ENCODE peak calls at places on chromosomes 1 and 21, in eight cellular contexts. One of them, this sample, is unnamed.

GRCh38 chr1:151370211-151370911 is 2.1 kb downstream of the SELENBP1 start:
- DNase-seq in H9: no peak
- DNase-seq in heart right ventricle: peak; percentile 69
- DNase-seq in testis: no peak
- DNase-seq in sigmoid colon: peak; percentile 66
- DNase-seq in kidney: peak; percentile 73
- DNase-seq in HuH-7.5: no peak
- DNase-seq in stimulated activated CD4-positive, alpha-beta T cell treated with anti-CD3 and anti-CD28 coated beads, Interleukin-1b, Interleukin-23, amount 100 ng/mL, for 24 hours: no peak
- DNase-seq in this sample: no peak

GRCh38 chr1:24898152-24898908 is 31.7 kb downstream of the RUNX3 start:
- DNase-seq in H9: peak; percentile 85
- DNase-seq in heart right ventricle: peak; percentile 40
- DNase-seq in testis: peak; percentile 50
- DNase-seq in sigmoid colon: no peak
- DNase-seq in kidney: peak; percentile 78
- DNase-seq in HuH-7.5: peak; percentile 85
- DNase-seq in stimulated activated CD4-positive, alpha-beta T cell treated with anti-CD3 and anti-CD28 coated beads, Interleukin-1b, Interleukin-23, amount 100 ng/mL, for 24 hours: no peak
- DNase-seq in this sample: peak; percentile 92

GRCh38 chr1:198497326-198498220 is 42.9 kb downstream of the ATP6V1G3 start:
- DNase-seq in H9: no peak
- DNase-seq in heart right ventricle: no peak
- DNase-seq in testis: no peak
- DNase-seq in sigmoid colon: no peak
- DNase-seq in kidney: no peak
- DNase-seq in HuH-7.5: no peak
- DNase-seq in stimulated activated CD4-positive, alpha-beta T cell treated with anti-CD3 and anti-CD28 coated beads, Interleukin-1b, Interleukin-23, amount 100 ng/mL, for 24 hours: no peak
- DNase-seq in this sample: no peak

GRCh38 chr1:236072001-236072400 is 7.1 kb upstream of the NID1 start:
- DNase-seq in H9: no peak
- DNase-seq in heart right ventricle: no peak
- DNase-seq in testis: no peak
- DNase-seq in sigmoid colon: no peak
- DNase-seq in kidney: no peak
- DNase-seq in HuH-7.5: no peak
- DNase-seq in stimulated activated CD4-positive, alpha-beta T cell treated with anti-CD3 and anti-CD28 coated beads, Interleukin-1b, Interleukin-23, amount 100 ng/mL, for 24 hours: no peak
- DNase-seq in this sample: no peak

GRCh38 chr1:206012086-206012859 is 9.1 kb upstream of the RAB7B start:
- DNase-seq in H9: peak; percentile 65
- DNase-seq in heart right ventricle: peak; percentile 54
- DNase-seq in testis: peak; percentile 56
- DNase-seq in sigmoid colon: peak; percentile 86
- DNase-seq in kidney: peak; percentile 87
- DNase-seq in HuH-7.5: no peak
- DNase-seq in stimulated activated CD4-positive, alpha-beta T cell treated with anti-CD3 and anti-CD28 coated beads, Interleukin-1b, Interleukin-23, amount 100 ng/mL, for 24 hours: no peak
- DNase-seq in this sample: peak; percentile 61

GRCh38 chr1:186152227-186152944 is 222.7 kb downstream of the TPR start:
- DNase-seq in H9: no peak
- DNase-seq in heart right ventricle: no peak
- DNase-seq in testis: no peak
- DNase-seq in sigmoid colon: no peak
- DNase-seq in kidney: no peak
- DNase-seq in HuH-7.5: no peak
- DNase-seq in stimulated activated CD4-positive, alpha-beta T cell treated with anti-CD3 and anti-CD28 coated beads, Interleukin-1b, Interleukin-23, amount 100 ng/mL, for 24 hours: no peak
- DNase-seq in this sample: no peak

GRCh38 chr21:25080161-25080560 is 527.1 kb downstream of the MRPL39 start:
- DNase-seq in H9: no peak
- DNase-seq in heart right ventricle: no peak
- DNase-seq in testis: no peak
- DNase-seq in sigmoid colon: no peak
- DNase-seq in kidney: no peak
- DNase-seq in HuH-7.5: no peak
- DNase-seq in stimulated activated CD4-positive, alpha-beta T cell treated with anti-CD3 and anti-CD28 coated beads, Interleukin-1b, Interleukin-23, amount 100 ng/mL, for 24 hours: no peak
- DNase-seq in this sample: no peak

GRCh38 chr1:33099290-33100118 is 18.6 kb downstream of the AZIN2 start:
- DNase-seq in H9: peak; percentile 85
- DNase-seq in heart right ventricle: no peak
- DNase-seq in testis: no peak
- DNase-seq in sigmoid colon: no peak
- DNase-seq in kidney: peak; percentile 69
- DNase-seq in HuH-7.5: no peak
- DNase-seq in stimulated activated CD4-positive, alpha-beta T cell treated with anti-CD3 and anti-CD28 coated beads, Interleukin-1b, Interleukin-23, amount 100 ng/mL, for 24 hours: peak; percentile 54
- DNase-seq in this sample: peak; percentile 49

GRCh38 chr1:244460195-244460594 is 878 bp upstream of the CATSPERE start:
- DNase-seq in H9: peak; percentile 45
- DNase-seq in heart right ventricle: no peak
- DNase-seq in testis: peak; percentile 45
- DNase-seq in sigmoid colon: no peak
- DNase-seq in kidney: no peak
- DNase-seq in HuH-7.5: no peak
- DNase-seq in stimulated activated CD4-positive, alpha-beta T cell treated with anti-CD3 and anti-CD28 coated beads, Interleukin-1b, Interleukin-23, amount 100 ng/mL, for 24 hours: no peak
- DNase-seq in this sample: no peak

GRCh38 chr1:201888282-201889033 is at the start of gene SHISA4:
- DNase-seq in H9: peak; percentile 81
- DNase-seq in heart right ventricle: peak; percentile 84
- DNase-seq in testis: peak; percentile 85
- DNase-seq in sigmoid colon: peak; percentile 93
- DNase-seq in kidney: peak; percentile 89
- DNase-seq in HuH-7.5: no peak
- DNase-seq in stimulated activated CD4-positive, alpha-beta T cell treated with anti-CD3 and anti-CD28 coated beads, Interleukin-1b, Interleukin-23, amount 100 ng/mL, for 24 hours: no peak
- DNase-seq in this sample: peak; percentile 83

GRCh38 chr1:2980073-2980791 is 41.0 kb upstream of the ACTRT2 start:
- DNase-seq in H9: no peak
- DNase-seq in heart right ventricle: no peak
- DNase-seq in testis: peak; percentile 6
- DNase-seq in sigmoid colon: peak; percentile 58
- DNase-seq in kidney: peak; percentile 63
- DNase-seq in HuH-7.5: no peak
- DNase-seq in stimulated activated CD4-positive, alpha-beta T cell treated with anti-CD3 and anti-CD28 coated beads, Interleukin-1b, Interleukin-23, amount 100 ng/mL, for 24 hours: no peak
- DNase-seq in this sample: no peak

GRCh38 chr1:4599951-4600481 is 54.4 kb upstream of the AJAP1 start:
- DNase-seq in H9: peak; percentile 66
- DNase-seq in heart right ventricle: no peak
- DNase-seq in testis: no peak
- DNase-seq in sigmoid colon: no peak
- DNase-seq in kidney: no peak
- DNase-seq in HuH-7.5: no peak
- DNase-seq in stimulated activated CD4-positive, alpha-beta T cell treated with anti-CD3 and anti-CD28 coated beads, Interleukin-1b, Interleukin-23, amount 100 ng/mL, for 24 hours: no peak
- DNase-seq in this sample: peak; percentile 42

GRCh38 chr1:91076834-91077233 is 55.0 kb upstream of the ZNF644 start:
- DNase-seq in H9: no peak
- DNase-seq in heart right ventricle: no peak
- DNase-seq in testis: no peak
- DNase-seq in sigmoid colon: no peak
- DNase-seq in kidney: no peak
- DNase-seq in HuH-7.5: no peak
- DNase-seq in stimulated activated CD4-positive, alpha-beta T cell treated with anti-CD3 and anti-CD28 coated beads, Interleukin-1b, Interleukin-23, amount 100 ng/mL, for 24 hours: no peak
- DNase-seq in this sample: no peak

GRCh38 chr1:238624786-238625185 is 734.1 kb upstream of the ZP4 start:
- DNase-seq in H9: no peak
- DNase-seq in heart right ventricle: no peak
- DNase-seq in testis: no peak
- DNase-seq in sigmoid colon: no peak
- DNase-seq in kidney: no peak
- DNase-seq in HuH-7.5: no peak
- DNase-seq in stimulated activated CD4-positive, alpha-beta T cell treated with anti-CD3 and anti-CD28 coated beads, Interleukin-1b, Interleukin-23, amount 100 ng/mL, for 24 hours: no peak
- DNase-seq in this sample: no peak

GRCh38 chr1:143718021-143718420 is 253.8 kb downstream of the FAM72C start:
- DNase-seq in H9: no peak
- DNase-seq in heart right ventricle: no peak
- DNase-seq in testis: no peak
- DNase-seq in sigmoid colon: no peak
- DNase-seq in kidney: no peak
- DNase-seq in HuH-7.5: no peak
- DNase-seq in stimulated activated CD4-positive, alpha-beta T cell treated with anti-CD3 and anti-CD28 coated beads, Interleukin-1b, Interleukin-23, amount 100 ng/mL, for 24 hours: no peak
- DNase-seq in this sample: no peak

GRCh38 chr1:41537788-41538351 is 53.4 kb upstream of the EDN2 start:
- DNase-seq in H9: no peak
- DNase-seq in heart right ventricle: peak; percentile 73
- DNase-seq in testis: peak; percentile 61
- DNase-seq in sigmoid colon: peak; percentile 71
- DNase-seq in kidney: peak; percentile 80
- DNase-seq in HuH-7.5: no peak
- DNase-seq in stimulated activated CD4-positive, alpha-beta T cell treated with anti-CD3 and anti-CD28 coated beads, Interleukin-1b, Interleukin-23, amount 100 ng/mL, for 24 hours: no peak
- DNase-seq in this sample: no peak

GRCh38 chr21:26732442-26733221 is 112.6 kb downstream of the ADAMTS1 start:
- DNase-seq in H9: peak; percentile 73
- DNase-seq in heart right ventricle: peak; percentile 24
- DNase-seq in testis: peak; percentile 72
- DNase-seq in sigmoid colon: no peak
- DNase-seq in kidney: no peak
- DNase-seq in HuH-7.5: no peak
- DNase-seq in stimulated activated CD4-positive, alpha-beta T cell treated with anti-CD3 and anti-CD28 coated beads, Interleukin-1b, Interleukin-23, amount 100 ng/mL, for 24 hours: peak; percentile 6
- DNase-seq in this sample: peak; percentile 28

GRCh38 chr1:115098979-115099692 is 9.8 kb upstream of the TSPAN2 start:
- DNase-seq in H9: no peak
- DNase-seq in heart right ventricle: no peak
- DNase-seq in testis: no peak
- DNase-seq in sigmoid colon: peak; percentile 83
- DNase-seq in kidney: no peak
- DNase-seq in HuH-7.5: no peak
- DNase-seq in stimulated activated CD4-positive, alpha-beta T cell treated with anti-CD3 and anti-CD28 coated beads, Interleukin-1b, Interleukin-23, amount 100 ng/mL, for 24 hours: no peak
- DNase-seq in this sample: no peak

GRCh38 chr21:16608209-16608830 is 878.5 kb downstream of the USP25 start:
- DNase-seq in H9: no peak
- DNase-seq in heart right ventricle: no peak
- DNase-seq in testis: no peak
- DNase-seq in sigmoid colon: no peak
- DNase-seq in kidney: no peak
- DNase-seq in HuH-7.5: no peak
- DNase-seq in stimulated activated CD4-positive, alpha-beta T cell treated with anti-CD3 and anti-CD28 coated beads, Interleukin-1b, Interleukin-23, amount 100 ng/mL, for 24 hours: no peak
- DNase-seq in this sample: peak; percentile 40

GRCh38 chr1:23593042-23593521 is 33.8 kb upstream of the ID3 start:
- DNase-seq in H9: no peak
- DNase-seq in heart right ventricle: no peak
- DNase-seq in testis: no peak
- DNase-seq in sigmoid colon: no peak
- DNase-seq in kidney: no peak
- DNase-seq in HuH-7.5: no peak
- DNase-seq in stimulated activated CD4-positive, alpha-beta T cell treated with anti-CD3 and anti-CD28 coated beads, Interleukin-1b, Interleukin-23, amount 100 ng/mL, for 24 hours: no peak
- DNase-seq in this sample: no peak

This sample was measured in iPS-NIHi11.